ENCODE peak calls at places on chromosomes 11 and 22, in seven cellular contexts. One of them, this sample, is unnamed.

GRCh38 chr11:77557553-77557952 is 32.2 kb upstream of the AQP11 start:
- DNase-seq in EH: peak; percentile 33
- DNase-seq in posterior vena cava: no peak
- DNase-seq in hypothalamus: no peak
- DNase-seq in HTR-8/SVneo: no peak
- DNase-seq in adipocyte: peak; percentile 17
- DNase-seq in activated CD8-positive, alpha-beta T cell treated with anti-CD3 and anti-CD28 coated beads for 36 hours: peak; percentile 10
- DNase-seq in this sample: no peak

GRCh38 chr11:73989156-73989555 is 6.5 kb upstream of the UCP2 start:
- DNase-seq in EH: peak; percentile 21
- DNase-seq in posterior vena cava: no peak
- DNase-seq in hypothalamus: no peak
- DNase-seq in HTR-8/SVneo: no peak
- DNase-seq in adipocyte: no peak
- DNase-seq in activated CD8-positive, alpha-beta T cell treated with anti-CD3 and anti-CD28 coated beads for 36 hours: no peak
- DNase-seq in this sample: no peak

GRCh38 chr11:76579047-76579751 is 91.3 kb downstream of the LRRC32 start:
- DNase-seq in EH: no peak
- DNase-seq in posterior vena cava: peak; percentile 92
- DNase-seq in hypothalamus: no peak
- DNase-seq in HTR-8/SVneo: no peak
- DNase-seq in adipocyte: no peak
- DNase-seq in activated CD8-positive, alpha-beta T cell treated with anti-CD3 and anti-CD28 coated beads for 36 hours: no peak
- DNase-seq in this sample: no peak

GRCh38 chr22:19478466-19479357 is at the start of gene UFD1:
- DNase-seq in EH: peak; percentile 81
- DNase-seq in posterior vena cava: peak; percentile 94
- DNase-seq in hypothalamus: peak; percentile 70
- DNase-seq in HTR-8/SVneo: peak; percentile 72
- DNase-seq in adipocyte: peak; percentile 93
- DNase-seq in activated CD8-positive, alpha-beta T cell treated with anti-CD3 and anti-CD28 coated beads for 36 hours: peak; percentile 84
- DNase-seq in this sample: no peak

GRCh38 chr11:534592-535518 is 521 bp downstream of the HRAS start:
- DNase-seq in EH: peak; percentile 23
- DNase-seq in posterior vena cava: peak; percentile 82
- DNase-seq in hypothalamus: peak; percentile 23
- DNase-seq in HTR-8/SVneo: no peak
- DNase-seq in adipocyte: peak; percentile 67
- DNase-seq in activated CD8-positive, alpha-beta T cell treated with anti-CD3 and anti-CD28 coated beads for 36 hours: peak; percentile 41
- DNase-seq in this sample: no peak

GRCh38 chr11:17405232-17406005 is 17.0 kb upstream of the KCNJ11 start:
- DNase-seq in EH: peak; percentile 63
- DNase-seq in posterior vena cava: peak; percentile 93
- DNase-seq in hypothalamus: peak; percentile 56
- DNase-seq in HTR-8/SVneo: no peak
- DNase-seq in adipocyte: peak; percentile 54
- DNase-seq in activated CD8-positive, alpha-beta T cell treated with anti-CD3 and anti-CD28 coated beads for 36 hours: no peak
- DNase-seq in this sample: no peak

GRCh38 chr22:50633771-50634170 is 5.8 kb upstream of the ARSA start:
- DNase-seq in EH: no peak
- DNase-seq in posterior vena cava: peak; percentile 45
- DNase-seq in hypothalamus: no peak
- DNase-seq in HTR-8/SVneo: no peak
- DNase-seq in adipocyte: no peak
- DNase-seq in activated CD8-positive, alpha-beta T cell treated with anti-CD3 and anti-CD28 coated beads for 36 hours: no peak
- DNase-seq in this sample: no peak

GRCh38 chr11:58573451-58574104 is 2.1 kb downstream of the LPXN start:
- DNase-seq in EH: peak; percentile 89
- DNase-seq in posterior vena cava: peak; percentile 82
- DNase-seq in hypothalamus: no peak
- DNase-seq in HTR-8/SVneo: peak; percentile 55
- DNase-seq in adipocyte: peak; percentile 85
- DNase-seq in activated CD8-positive, alpha-beta T cell treated with anti-CD3 and anti-CD28 coated beads for 36 hours: peak; percentile 85
- DNase-seq in this sample: peak; percentile 57

GRCh38 chr22:38104084-38104483 is 6.4 kb downstream of the BAIAP2L2 start:
- DNase-seq in EH: peak; percentile 42
- DNase-seq in posterior vena cava: no peak
- DNase-seq in hypothalamus: no peak
- DNase-seq in HTR-8/SVneo: no peak
- DNase-seq in adipocyte: no peak
- DNase-seq in activated CD8-positive, alpha-beta T cell treated with anti-CD3 and anti-CD28 coated beads for 36 hours: no peak
- DNase-seq in this sample: no peak

GRCh38 chr11:73157141-73158010 is 15.3 kb upstream of the FCHSD2 start:
- DNase-seq in EH: peak; percentile 98
- DNase-seq in posterior vena cava: peak; percentile 82
- DNase-seq in hypothalamus: peak; percentile 29
- DNase-seq in HTR-8/SVneo: peak; percentile 78
- DNase-seq in adipocyte: peak; percentile 87
- DNase-seq in activated CD8-positive, alpha-beta T cell treated with anti-CD3 and anti-CD28 coated beads for 36 hours: peak; percentile 16
- DNase-seq in this sample: no peak

GRCh38 chr22:28137036-28137435 is 218.0 kb upstream of the PITPNB start:
- DNase-seq in EH: no peak
- DNase-seq in posterior vena cava: no peak
- DNase-seq in hypothalamus: no peak
- DNase-seq in HTR-8/SVneo: no peak
- DNase-seq in adipocyte: no peak
- DNase-seq in activated CD8-positive, alpha-beta T cell treated with anti-CD3 and anti-CD28 coated beads for 36 hours: no peak
- DNase-seq in this sample: no peak

GRCh38 chr22:37486224-37486845 is at the start of gene MFNG:
- DNase-seq in EH: peak; percentile 58
- DNase-seq in posterior vena cava: peak; percentile 93
- DNase-seq in hypothalamus: peak; percentile 41
- DNase-seq in HTR-8/SVneo: no peak
- DNase-seq in adipocyte: peak; percentile 62
- DNase-seq in activated CD8-positive, alpha-beta T cell treated with anti-CD3 and anti-CD28 coated beads for 36 hours: peak; percentile 87
- DNase-seq in this sample: no peak

GRCh38 chr22:45248832-45249561 is 8.3 kb upstream of the KIAA0930 start:
- DNase-seq in EH: no peak
- DNase-seq in posterior vena cava: no peak
- DNase-seq in hypothalamus: no peak
- DNase-seq in HTR-8/SVneo: no peak
- DNase-seq in adipocyte: no peak
- DNase-seq in activated CD8-positive, alpha-beta T cell treated with anti-CD3 and anti-CD28 coated beads for 36 hours: no peak
- DNase-seq in this sample: no peak

GRCh38 chr11:120482149-120482548 is 29.4 kb upstream of the GRIK4 start:
- DNase-seq in EH: peak; percentile 55
- DNase-seq in posterior vena cava: no peak
- DNase-seq in hypothalamus: no peak
- DNase-seq in HTR-8/SVneo: no peak
- DNase-seq in adipocyte: no peak
- DNase-seq in activated CD8-positive, alpha-beta T cell treated with anti-CD3 and anti-CD28 coated beads for 36 hours: no peak
- DNase-seq in this sample: no peak

GRCh38 chr11:132604446-132604845 is 927.9 kb downstream of the OPCML start:
- DNase-seq in EH: peak; percentile 88
- DNase-seq in posterior vena cava: no peak
- DNase-seq in hypothalamus: no peak
- DNase-seq in HTR-8/SVneo: no peak
- DNase-seq in adipocyte: peak; percentile 52
- DNase-seq in activated CD8-positive, alpha-beta T cell treated with anti-CD3 and anti-CD28 coated beads for 36 hours: no peak
- DNase-seq in this sample: no peak

GRCh38 chr11:72848846-72849466 is 34.7 kb downstream of the ATG16L2 start:
- DNase-seq in EH: peak; percentile 41
- DNase-seq in posterior vena cava: no peak
- DNase-seq in hypothalamus: no peak
- DNase-seq in HTR-8/SVneo: peak; percentile 59
- DNase-seq in adipocyte: peak; percentile 52
- DNase-seq in activated CD8-positive, alpha-beta T cell treated with anti-CD3 and anti-CD28 coated beads for 36 hours: peak; percentile 64
- DNase-seq in this sample: no peak

This sample was measured in SW 1271.